ENCODE peak calls at places on chromosome X, in six cellular contexts. E is endothelial cell of umbilical vein, B is PC-3, I is mucosa of descending colon, N is uterus, M is fibroblast of mammary gland. P is an unnamed sample.

GRCh38 chrX:69024931-69025330 is 140.3 kb downstream of the PJA1 start:
- DNase-seq in E (no peak), B (peak; percentile 81), I (peak; percentile 79), N (peak; percentile 77), M (peak; percentile 61), P (no peak)

GRCh38 chrX:75887833-75888232 is 102.8 kb upstream of the MAGEE2 start:
- DNase-seq in E (no peak), B (no peak), I (no peak), N (peak; percentile 19), M (no peak), P (no peak)

GRCh38 chrX:106716004-106716403 is 10.5 kb upstream of the RNF128 start:
- DNase-seq in E (no peak), B (no peak), I (no peak), N (no peak), M (no peak), P (no peak)

GRCh38 chrX:20267924-20268701 is 1.4 kb upstream of the RPS6KA3 start:
- DNase-seq in E (peak; percentile 28), B (no peak), I (peak; percentile 69), N (peak; percentile 61), M (no peak), P (no peak)

GRCh38 chrX:70219938-70220764 is 14.3 kb upstream of the AWAT1 start:
- DNase-seq in E (peak; percentile 47), B (peak; percentile 93), I (peak; percentile 55), N (no peak), M (peak; percentile 79), P (no peak)

GRCh38 chrX:71367396-71367795 is 1.2 kb downstream of the TAF1 start:
- DNase-seq in E (no peak), B (no peak), I (no peak), N (no peak), M (no peak), P (peak; percentile 24)

GRCh38 chrX:136858007-136858756 is 22.3 kb downstream of the RBMX start:
- DNase-seq in E (no peak), B (no peak), I (no peak), N (no peak), M (no peak), P (no peak)

GRCh38 chrX:1534321-1535168 is 2.4 kb downstream of the P2RY8 start:
- DNase-seq in E (no peak), B (no peak), I (no peak), N (no peak), M (no peak), P (peak; percentile 63)

GRCh38 chrX:69387559-69388487 is 116.3 kb upstream of the NALF2 start:
- DNase-seq in E (peak; percentile 11), B (peak; percentile 48), I (no peak), N (peak; percentile 51), M (peak; percentile 37), P (peak; percentile 31)

DNA sequence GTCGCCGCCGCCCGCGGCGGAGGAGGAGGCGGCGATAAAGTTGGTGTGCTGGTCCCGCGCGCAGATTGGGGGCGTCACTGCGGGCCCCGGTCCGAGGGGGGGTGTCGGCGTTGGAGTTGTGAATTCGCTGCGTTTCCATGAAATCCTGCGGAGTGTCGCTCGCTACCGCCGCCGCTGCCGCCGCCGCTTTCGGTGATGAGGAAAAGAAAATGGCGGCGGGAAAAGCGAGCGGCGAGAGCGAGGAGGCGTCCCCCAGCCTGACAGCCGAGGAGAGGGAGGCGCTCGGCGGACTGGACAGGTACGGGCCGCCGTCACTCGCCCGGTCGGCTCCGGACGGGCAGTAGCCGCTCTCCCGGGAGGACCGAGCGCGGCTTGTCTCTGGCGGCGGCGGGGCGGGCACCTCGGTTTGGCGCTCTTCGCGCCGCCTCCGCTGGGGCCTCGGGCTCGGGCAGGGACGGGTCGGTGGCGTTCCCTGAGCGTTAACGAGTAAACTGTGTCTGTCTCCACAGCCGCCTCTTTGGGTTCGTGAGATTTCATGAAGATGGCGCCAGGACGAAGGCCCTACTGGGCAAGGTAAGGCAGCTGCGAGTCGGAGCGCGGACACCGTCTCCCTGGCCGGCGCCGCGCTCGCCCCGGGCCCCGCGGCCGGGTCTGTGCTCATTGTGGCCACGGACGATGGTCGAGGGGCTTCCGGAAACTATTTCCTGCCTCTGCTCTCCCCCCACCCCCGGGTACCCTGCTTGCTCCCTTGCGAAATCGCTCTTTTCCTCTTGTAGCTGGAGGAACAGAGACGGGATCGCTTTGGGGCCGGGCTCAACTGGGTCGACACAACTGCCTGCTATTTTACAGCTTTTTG is 655 bp downstream of the KDM6A start:
- DNase-seq in E (peak; percentile 30), B (peak; percentile 29), I (peak; percentile 78), N (peak; percentile 59), M (peak; percentile 39), P (peak; percentile 43)
- H3K4me3 ChIP-seq in E (peak overlapping the region; percentile 96), B (peak overlapping the region; percentile 99), I (peak overlapping the region; percentile 65), N (peak overlapping the region; percentile 93), M (peak overlapping the region; percentile 88), P (peak overlapping the region; percentile 92)

GRCh38 chrX:111083101-111083500 is 12.9 kb upstream of the PAK3 start:
- DNase-seq in E (no peak), B (no peak), I (no peak), N (no peak), M (peak; percentile 15), P (no peak)
- TF ChIP-seq CTCF in E (no peak), B (no peak), I (no peak), N (no peak), M (no peak), P (no peak)

GRCh38 chrX:24371391-24371972 is 11.0 kb downstream of the SUPT20HL1 start:
- DNase-seq in E (peak; percentile 48), B (peak; percentile 59), I (no peak), N (peak; percentile 54), M (peak; percentile 65), P (peak; percentile 76)
- H3K4me3 ChIP-seq in E (no peak overlapping the region), B (no peak overlapping the region), I (no peak overlapping the region), N (no peak overlapping the region), M (no peak overlapping the region), P (no peak overlapping the region)

GRCh38 chrX:46549914-46550313 is 4.7 kb upstream of the ZNF674 start:
- DNase-seq in E (no peak), B (no peak), I (no peak), N (no peak), M (no peak), P (no peak)

GRCh38 chrX:46559062-46559461 is 13.8 kb upstream of the ZNF674 start:
- DNase-seq in E (no peak), B (no peak), I (no peak), N (no peak), M (no peak), P (no peak)

GRCh38 chrX:46551494-46552128 is 6.4 kb upstream of the ZNF674 start:
- DNase-seq in E (no peak), B (peak; percentile 19), I (no peak), N (no peak), M (peak; percentile 24), P (no peak)

GRCh38 chrX:46553935-46554334 is 8.7 kb upstream of the ZNF674 start:
- DNase-seq in E (no peak), B (no peak), I (no peak), N (no peak), M (no peak), P (no peak)

GRCh38 chrX:46554942-46555341 is 9.7 kb upstream of the ZNF674 start:
- DNase-seq in E (peak; percentile 25), B (peak; percentile 63), I (no peak), N (no peak), M (peak; percentile 60), P (peak; percentile 5)
- TF ChIP-seq CTCF in E (no peak), B (peak; percentile 66), I (no peak), N (no peak), M (peak; percentile 32), P (no peak)

P was measured in GM12865.